ENCODE peak calls at places on chromosomes 11 and 22, in eight cellular contexts. W is CD8-positive, alpha-beta memory T cell; R is mesenchymal stem cell; K is left lung; B is fibroblast of lung; M is cardiac muscle cell; Q is ovary; Z is heart right ventricle. Y is an unnamed sample. For H3K36me3 and H3K27me3, the result is how much of the 10 kb centered on the place peaks cover.

GRCh38 chr11:72326151-72326842 is 82.3 kb upstream of the PHOX2A start:
- DNase-seq in W (no peak), R (peak), K (no peak), B (peak), M (no peak), Q (no peak), Z (no peak), Y (no peak)

GRCh38 chr11:2579315-2580060 is 120.3 kb downstream of the KCNQ1OT1 start:
- DNase-seq in W (no peak), R (no peak), K (peak), B (peak), M (no peak), Q (peak), Z (peak), Y (no peak)

GRCh38 chr11:90908074-90908473 is 685.2 kb upstream of the CHORDC1 start:
- DNase-seq in W (no peak), R (no peak), K (no peak), B (no peak), M (no peak), Q (no peak), Z (no peak), Y (no peak)

GRCh38 chr11:45409587-45409986 is 123.4 kb upstream of the SYT13 start:
- DNase-seq in W (no peak), R (peak), K (no peak), B (no peak), M (no peak), Q (no peak), Z (no peak), Y (no peak)

GRCh38 chr11:1052133-1053011 is 15.9 kb upstream of the MUC6 start:
- DNase-seq in W (no peak), R (no peak), K (peak), B (no peak), M (no peak), Q (peak), Z (peak), Y (no peak)

GRCh38 chr11:77073328-77074001 is 6.7 kb downstream of the CAPN5 start:
- DNase-seq in W (no peak), R (peak), K (peak), B (peak), M (peak), Q (peak), Z (peak), Y (no peak)

GRCh38 chr11:45146072-45147016 is at the start of gene PRDM11:
- DNase-seq in W (peak), R (peak), K (no peak), B (peak), M (peak), Q (peak), Z (no peak), Y (peak)

GRCh38 chr11:18065572-18065971 is 19.5 kb upstream of the TPH1 start:
- DNase-seq in W (no peak), R (no peak), K (no peak), B (no peak), M (peak), Q (no peak), Z (no peak), Y (no peak)

GRCh38 chr11:17014774-17015638 is 792 bp upstream of the PLEKHA7 start:
- DNase-seq in W (no peak), R (peak), K (no peak), B (peak), M (peak), Q (no peak), Z (no peak), Y (peak)

GRCh38 chr11:2091112-2091746 is 48.0 kb downstream of the IGF2 start:
- DNase-seq in W (no peak), R (no peak), K (peak), B (no peak), M (no peak), Q (no peak), Z (no peak), Y (no peak)

GRCh38 chr22:40368016-40368415 is 2.4 kb upstream of the SGSM3 start:
- DNase-seq in W (no peak), R (no peak), K (no peak), B (no peak), M (no peak), Q (no peak), Z (no peak), Y (no peak)

GRCh38 chr11:84089072-84090057 is 803.2 kb upstream of the CCDC90B start:
- DNase-seq in W (no peak), R (peak), K (no peak), B (no peak), M (peak), Q (no peak), Z (no peak), Y (no peak)

GRCh38 chr11:8196749-8197148 is 27.9 kb upstream of the RIC3 start:
- DNase-seq in W (no peak), R (no peak), K (no peak), B (no peak), M (no peak), Q (no peak), Z (no peak), Y (no peak)

GRCh38 chr11:72989727-72990126 is 152.4 kb downstream of the FCHSD2 start:
- DNase-seq in W (no peak), R (peak), K (no peak), B (no peak), M (no peak), Q (peak), Z (no peak), Y (no peak)

GRCh38 chr22:17264321-17265052 is 45.3 kb upstream of the ADA2 start:
- DNase-seq in W (no peak), R (peak), K (no peak), B (peak), M (peak), Q (peak), Z (no peak), Y (no peak)

GRCh38 chr22:22771696-22772377 is 115.8 kb upstream of the IGLL5 start:
- DNase-seq in W (no peak), R (no peak), K (no peak), B (no peak), M (no peak), Q (no peak), Z (no peak), Y (no peak)

GRCh38 chr11:111086058-111086457 is 159.5 kb upstream of the POU2AF2 start:
- DNase-seq in W (no peak), R (no peak), K (no peak), B (no peak), M (no peak), Q (no peak), Z (no peak), Y (no peak)

GRCh38 chr11:7414729-7415536 is 70.4 kb upstream of the OLFML1 start:
- DNase-seq in W (no peak), R (no peak), K (peak), B (no peak), M (peak), Q (no peak), Z (no peak), Y (no peak)

GRCh38 chr22:30985561-30986208 is 16.6 kb downstream of the TUG1 start:
- DNase-seq in W (no peak), R (no peak), K (no peak), B (no peak), M (no peak), Q (no peak), Z (no peak), Y (no peak)

GRCh38 chr11:57345555-57346151 is 7.5 kb downstream of the P2RX3 start:
- DNase-seq in W (peak), R (peak), K (no peak), B (peak), M (peak), Q (peak), Z (peak), Y (peak)

GRCh38 chr11:69834251-69834650 is 15.0 kb upstream of the FGF3 start:
- DNase-seq in W (no peak), R (no peak), K (no peak), B (no peak), M (no peak), Q (peak), Z (no peak), Y (no peak)

GRCh38 chr11:17421781-17422180 is 33.3 kb upstream of the KCNJ11 start:
- DNase-seq in W (no peak), R (no peak), K (no peak), B (no peak), M (no peak), Q (no peak), Z (no peak), Y (no peak)

GRCh38 chr11:33620423-33621120 is 80.1 kb downstream of the C11orf91 start:
- DNase-seq in W (no peak), R (no peak), K (no peak), B (peak), M (no peak), Q (no peak), Z (no peak), Y (no peak)

GRCh38 chr11:77823775-77824174 is 2.8 kb downstream of the AAMDC start:
- DNase-seq in W (no peak), R (peak), K (no peak), B (peak), M (peak), Q (no peak), Z (no peak), Y (no peak)

GRCh38 chr11:68343761-68344256 is 31.4 kb downstream of the LRP5 start:
- DNase-seq in W (no peak), R (no peak), K (peak), B (no peak), M (no peak), Q (no peak), Z (no peak), Y (no peak)

GRCh38 chr11:35013514-35014191 is 97.2 kb downstream of the PDHX start:
- DNase-seq in W (peak), R (peak), K (no peak), B (peak), M (no peak), Q (no peak), Z (no peak), Y (peak)

GRCh38 chr11:57513911-57514537 is 1.5 kb downstream of the SLC43A1 start:
- DNase-seq in W (peak), R (peak), K (peak), B (peak), M (peak), Q (peak), Z (peak), Y (no peak)

GRCh38 chr11:44574620-44575287 is 9.3 kb downstream of the CD82 start:
- DNase-seq in W (peak), R (peak), K (no peak), B (peak), M (no peak), Q (no peak), Z (no peak), Y (peak)

GRCh38 chr22:42978453-42979103 is 36.4 kb downstream of the PACSIN2 start:
- DNase-seq in W (no peak), R (no peak), K (no peak), B (peak), M (no peak), Q (no peak), Z (no peak), Y (no peak)

GRCh38 chr11:121249039-121249663 is 43.4 kb upstream of the SC5D start:
- DNase-seq in W (peak), R (peak), K (no peak), B (peak), M (peak), Q (no peak), Z (no peak), Y (peak)

GRCh38 chr11:61751384-61751783 is 1.1 kb upstream of the MYRF start:
- DNase-seq in W (no peak), R (no peak), K (no peak), B (no peak), M (no peak), Q (peak), Z (no peak), Y (no peak)

GRCh38 chr11:61747389-61748285 is 4.8 kb upstream of the MYRF start:
- DNase-seq in W (peak), R (peak), K (peak), B (peak), M (peak), Q (peak), Z (peak), Y (peak)

GRCh38 chr11:61750631-61751273 is 1.7 kb upstream of the MYRF start:
- DNase-seq in W (no peak), R (no peak), K (no peak), B (no peak), M (no peak), Q (no peak), Z (no peak), Y (no peak)

GRCh38 chr11:61752117-61752924 is at the start of gene MYRF:
- DNase-seq in W (peak), R (peak), K (peak), B (peak), M (peak), Q (peak), Z (peak), Y (no peak)

GRCh38 chr11:61749607-61750217 is 2.7 kb upstream of the MYRF start:
- DNase-seq in W (no peak), R (no peak), K (no peak), B (peak), M (no peak), Q (peak), Z (no peak), Y (no peak)
- H3K27ac ChIP-seq in W (peak), R (no peak), K (no peak), B (no peak), M (no peak), Q (peak), Z (no peak), Y (no peak)

GRCh38 chr22:37764622-37765021 is 43.1 kb upstream of the GCAT start:
- DNase-seq in W (no peak), R (no peak), K (no peak), B (no peak), M (no peak), Q (peak), Z (no peak), Y (no peak)
- H3K36me3 ChIP-seq in W (under half), R (half or more), K (under half), B (under half), M (under half), Q (under half), Z (under half), Y (under half)

DNA sequence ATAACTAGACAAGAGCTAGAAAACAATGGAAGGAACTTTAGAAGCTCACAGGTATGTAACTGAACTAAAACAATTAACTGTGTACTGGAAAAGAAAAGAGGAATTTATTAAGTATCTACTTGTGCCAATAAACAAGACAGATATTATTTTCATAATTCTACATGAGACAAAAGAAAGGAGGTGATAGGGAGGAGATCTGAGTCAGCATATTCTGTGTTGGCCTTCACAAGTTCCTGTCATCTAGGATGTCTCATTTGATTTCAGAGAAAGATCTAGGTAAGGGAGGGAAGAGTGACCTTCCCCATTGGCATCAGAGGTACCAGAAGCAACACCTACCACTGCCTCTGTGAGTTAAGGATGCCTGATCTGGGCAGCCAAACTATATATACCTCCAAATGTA is 34.8 kb upstream of the TEAD1 start:
- DNase-seq in W (no peak), R (no peak), K (no peak), B (no peak), M (no peak), Q (no peak), Z (no peak), Y (no peak)
- H3K27me3 ChIP-seq in W (under half), R (under half), K (under half), B (under half), M (under half), Q (under half), Z (under half), Y (under half)

GRCh38 chr11:60280412-60280811 is at the start of gene MS4A4A:
- DNase-seq in W (no peak), R (no peak), K (no peak), B (no peak), M (no peak), Q (no peak), Z (no peak), Y (no peak)

GRCh38 chr11:60282291-60282690 is 1.8 kb downstream of the MS4A4A start:
- DNase-seq in W (no peak), R (no peak), K (no peak), B (no peak), M (no peak), Q (no peak), Z (no peak), Y (no peak)

GRCh38 chr11:60281482-60281881 is 1.0 kb downstream of the MS4A4A start:
- DNase-seq in W (no peak), R (no peak), K (no peak), B (no peak), M (no peak), Q (no peak), Z (no peak), Y (no peak)
- H3K27ac ChIP-seq in W (no peak), R (no peak), K (peak), B (no peak), M (no peak), Q (no peak), Z (no peak), Y (no peak)

GRCh38 chr11:113833151-113833550 is 42.2 kb downstream of the USP28 start:
- DNase-seq in W (no peak), R (no peak), K (no peak), B (no peak), M (no peak), Q (no peak), Z (no peak), Y (no peak)
- H3K36me3 ChIP-seq in W (under half), R (half or more), K (under half), B (under half), M (half or more), Q (under half), Z (under half), Y (under half)

DNA sequence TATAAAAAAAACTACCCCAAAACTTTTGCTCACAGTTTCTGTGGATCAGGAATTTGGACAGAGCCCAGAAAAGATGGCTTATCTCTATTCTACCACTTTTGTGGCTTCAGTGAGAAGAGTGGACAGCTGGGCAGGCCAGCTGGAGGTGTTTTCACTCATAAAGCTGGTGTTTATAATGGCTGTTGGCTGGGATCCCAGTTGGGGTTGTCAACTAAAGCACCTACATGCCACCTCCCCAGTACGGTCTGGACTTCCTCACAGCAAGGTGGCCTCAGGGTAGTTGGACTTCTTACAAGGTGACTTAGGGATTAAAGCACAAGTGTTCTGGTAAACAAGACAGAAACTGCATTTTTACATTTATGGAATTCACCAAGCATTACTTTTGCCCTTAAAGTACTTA is 171.0 kb downstream of the NELL1 start:
- DNase-seq in W (no peak), R (no peak), K (no peak), B (no peak), M (peak), Q (no peak), Z (no peak), Y (no peak)
- H3K27me3 ChIP-seq in W (under half), R (under half), K (under half), B (under half), M (under half), Q (under half), Z (under half), Y (under half)

GRCh38 chr11:120126543-120126942 is 11.4 kb downstream of the TRIM29 start:
- DNase-seq in W (no peak), R (no peak), K (no peak), B (no peak), M (no peak), Q (no peak), Z (no peak), Y (no peak)
- H3K27ac ChIP-seq in W (no peak), R (no peak), K (no peak), B (no peak), M (no peak), Q (no peak), Z (no peak), Y (no peak)

GRCh38 chr11:36487619-36488018 is 22.5 kb downstream of the TRAF6 start:
- DNase-seq in W (no peak), R (no peak), K (no peak), B (no peak), M (no peak), Q (no peak), Z (no peak), Y (no peak)

GRCh38 chr11:36490026-36490806 is 19.9 kb downstream of the TRAF6 start:
- DNase-seq in W (no peak), R (no peak), K (no peak), B (no peak), M (no peak), Q (no peak), Z (no peak), Y (no peak)

GRCh38 chr11:36488096-36488495 is 22.0 kb downstream of the TRAF6 start:
- DNase-seq in W (no peak), R (no peak), K (no peak), B (no peak), M (no peak), Q (no peak), Z (no peak), Y (no peak)

GRCh38 chr11:36493332-36493731 is 16.7 kb downstream of the TRAF6 start:
- DNase-seq in W (no peak), R (no peak), K (no peak), B (no peak), M (no peak), Q (no peak), Z (no peak), Y (no peak)

GRCh38 chr11:36492724-36493304 is 17.3 kb downstream of the TRAF6 start:
- DNase-seq in W (peak), R (peak), K (no peak), B (peak), M (peak), Q (no peak), Z (no peak), Y (peak)
- H3K36me3 ChIP-seq in W (under half), R (half or more), K (under half), B (under half), M (under half), Q (under half), Z (under half), Y (under half)

GRCh38 chr22:26310616-26311015 is 118.4 kb upstream of the ASPHD2 start:
- DNase-seq in W (no peak), R (no peak), K (no peak), B (no peak), M (no peak), Q (no peak), Z (no peak), Y (no peak)
- H3K27me3 ChIP-seq in W (under half), R (under half), K (half or more), B (under half), M (under half), Q (under half), Z (under half), Y (under half)

GRCh38 chr22:46064236-46064965 is 85.9 kb upstream of the PPARA start:
- DNase-seq in W (no peak), R (no peak), K (peak), B (peak), M (no peak), Q (peak), Z (peak), Y (no peak)
- H3K27ac ChIP-seq in W (no peak), R (no peak), K (peak), B (peak), M (no peak), Q (peak), Z (peak), Y (no peak)